ENCODE peak calls at places on chromosome 11, in seven cellular contexts. G is caudate nucleus; M is astrocyte of the cerebellum; A is BJ; I is effector memory CD8-positive, alpha-beta T cell; N is GM03348; E is stimulated activated CD4-positive, alpha-beta T cell treated with anti-CD3 and anti-CD28 coated beads, Interleukin-2, amount 100 ng/mL, for 48 hours. V is an unnamed sample.

GRCh38 chr11:35714882-35715612 is 52.5 kb downstream of the TRIM44 start:
- DNase-seq in G (no peak), M (no peak), A (no peak), I (no peak), N (peak), E (no peak), V (no peak)

GRCh38 chr11:27571151-27571840 is 64.7 kb upstream of the LIN7C start:
- DNase-seq in G (no peak), M (peak), A (peak), I (no peak), N (peak), E (no peak), V (no peak)

GRCh38 chr11:129391864-129392263 is 16.2 kb downstream of the BARX2 start:
- DNase-seq in G (no peak), M (no peak), A (no peak), I (no peak), N (no peak), E (no peak), V (no peak)

GRCh38 chr11:125423247-125423849 is 72.7 kb downstream of the FEZ1 start:
- DNase-seq in G (no peak), M (no peak), A (no peak), I (no peak), N (no peak), E (no peak), V (no peak)

GRCh38 chr11:93024376-93024775 is 54.9 kb downstream of the MTNR1B start:
- DNase-seq in G (no peak), M (no peak), A (no peak), I (no peak), N (no peak), E (no peak), V (no peak)

GRCh38 chr11:41498726-41499125 is 39.3 kb upstream of the LRRC4C start:
- DNase-seq in G (no peak), M (no peak), A (no peak), I (no peak), N (peak), E (no peak), V (no peak)

GRCh38 chr11:9214765-9215164 is 50.4 kb downstream of the DENND5A start:
- DNase-seq in G (no peak), M (no peak), A (no peak), I (no peak), N (no peak), E (no peak), V (no peak)

GRCh38 chr11:118634435-118635236 is 27.2 kb downstream of the PHLDB1 start:
- DNase-seq in G (no peak), M (peak), A (no peak), I (no peak), N (peak), E (no peak), V (peak)

GRCh38 chr11:74276581-74276980 is 34.9 kb downstream of the P4HA3 start:
- DNase-seq in G (no peak), M (no peak), A (peak), I (no peak), N (peak), E (no peak), V (no peak)

V was measured in uterus.